ENCODE peak calls at places on chromosome 22, in ten cellular contexts. S is pancreas, V is upper lobe of right lung, T is AG09309, R is kidney epithelial cell, K is PC-3, C is HepG2, G is heart left ventricle, H is HL-60, F is LNCaP clone FGC. O is an unnamed sample.

GRCh38 chr22:41367039-41367679 is 14.6 kb upstream of the TEF start:
- DNase-seq in S (peak; percentile 99), G (peak; percentile 98), C (peak; percentile 80), K (peak; percentile 71), R (peak; percentile 80), H (peak; percentile 94), V (peak; percentile 99), F (peak; percentile 91), T (peak; percentile 69), O (peak; percentile 96)

GRCh38 chr22:50179937-50180726 is 5.6 kb upstream of the TRABD start:
- DNase-seq in T (no peak), V (no peak), G (no peak), R (no peak), K (no peak), S (peak; percentile 14), H (no peak), C (no peak), F (no peak), O (no peak)

GRCh38 chr22:31062566-31063230 is 18.4 kb upstream of the SMTN start:
- DNase-seq in S (no peak), F (no peak), T (no peak), G (no peak), H (no peak), C (no peak), V (no peak), R (no peak), K (peak; percentile 45), O (no peak)

GRCh38 chr22:24429411-24430365 is 2.3 kb downstream of the ADORA2A start:
- DNase-seq in F (no peak), C (no peak), R (no peak), S (no peak), H (peak; percentile 54), G (peak; percentile 85), T (no peak), K (peak; percentile 36), V (peak; percentile 69), O (peak; percentile 39)

GRCh38 chr22:35472488-35472887 is 68.1 kb upstream of the RASD2 start:
- DNase-seq in G (no peak), T (no peak), K (no peak), H (no peak), F (no peak), V (no peak), R (no peak), S (no peak), C (no peak), O (no peak)

GRCh38 chr22:40648386-40648785 is 11.9 kb upstream of the MRTFA start:
- DNase-seq in S (no peak), H (no peak), K (no peak), R (no peak), V (peak; percentile 16), G (no peak), F (no peak), T (no peak), C (no peak), O (no peak)

GRCh38 chr22:18987765-18988164 is 51.7 kb upstream of the PRODH start:
- DNase-seq in F (no peak), G (no peak), H (no peak), C (peak; percentile 32), R (no peak), T (no peak), S (peak; percentile 61), V (peak; percentile 68), K (no peak), O (no peak)

GRCh38 chr22:50720301-50720845 is 17.6 kb upstream of the ACR start:
- DNase-seq in K (no peak), C (no peak), F (no peak), H (no peak), R (no peak), S (no peak), V (no peak), G (no peak), T (no peak), O (no peak)

GRCh38 chr22:19103881-19104821 is 18.1 kb downstream of the DGCR2 start:
- DNase-seq in G (no peak), R (no peak), H (no peak), V (no peak), K (no peak), T (no peak), S (peak; percentile 79), F (no peak), C (no peak), O (peak; percentile 22)

GRCh38 chr22:32877196-32877595 is 75.7 kb downstream of the TIMP3 start:
- DNase-seq in H (no peak), F (no peak), R (no peak), S (no peak), G (no peak), C (no peak), V (no peak), K (no peak), T (no peak), O (no peak)

GRCh38 chr22:40289991-40290459 is 56.3 kb upstream of the ADSL start:
- DNase-seq in G (peak; percentile 62), H (peak; percentile 36), V (no peak), T (no peak), K (no peak), F (no peak), R (no peak), C (no peak), S (no peak), O (no peak)

GRCh38 chr22:28002863-28003565 is 84.0 kb upstream of the PITPNB start:
- DNase-seq in G (no peak), F (no peak), R (no peak), C (no peak), V (no peak), S (no peak), K (no peak), T (no peak), H (no peak), O (no peak)

GRCh38 chr22:17120711-17121234 is 387 bp downstream of the TMEM121B start:
- DNase-seq in K (no peak), V (no peak), C (no peak), R (no peak), F (no peak), H (no peak), S (no peak), T (no peak), G (peak; percentile 64), O (no peak)

GRCh38 chr22:49853981-49854791 is 542 bp downstream of the ZBED4 start:
- DNase-seq in R (no peak), V (peak; percentile 78), K (peak; percentile 8), C (no peak), T (no peak), H (no peak), G (no peak), F (no peak), S (peak; percentile 56), O (peak; percentile 23)

GRCh38 chr22:44076825-44077224 is 52.7 kb downstream of the PARVB start:
- DNase-seq in S (no peak), R (no peak), C (no peak), F (no peak), T (no peak), V (no peak), G (no peak), H (no peak), K (no peak), O (no peak)
- H3K4me3 ChIP-seq in S (no peak overlapping the region), R (no peak overlapping the region), C (no peak overlapping the region), F (no peak overlapping the region), T (no peak overlapping the region), V (no peak overlapping the region), G (no peak overlapping the region), H (no peak overlapping the region), K (no peak overlapping the region), O (no peak overlapping the region)

GRCh38 chr22:29109853-29110252 is 37.0 kb downstream of the KREMEN1 start:
- DNase-seq in F (no peak), H (no peak), S (no peak), G (no peak), C (no peak), T (no peak), V (no peak), K (no peak), R (no peak), O (no peak)
- TF ChIP-seq CTCF in F (no peak), H (no peak), S (no peak), G (no peak), C (no peak), T (no peak), V (no peak), K (no peak), R (no peak), O (no peak)

GRCh38 chr22:22892096-22893052 is 4.8 kb downstream of the IGLL5 start:
- DNase-seq in S (no peak), H (no peak), K (no peak), V (no peak), R (no peak), F (no peak), C (no peak), G (no peak), T (no peak), O (no peak)

GRCh38 chr22:22893077-22893805 is 5.6 kb downstream of the IGLL5 start:
- DNase-seq in F (no peak), S (no peak), V (peak; percentile 41), C (no peak), H (no peak), G (no peak), T (no peak), K (no peak), R (no peak), O (no peak)

GRCh38 chr22:22894740-22895731 is 7.4 kb downstream of the IGLL5 start:
- DNase-seq in F (no peak), G (no peak), C (no peak), K (no peak), T (no peak), S (no peak), R (no peak), V (peak; percentile 32), H (no peak), O (no peak)

GRCh38 chr22:22895776-22896445 is 8.3 kb downstream of the IGLL5 start:
- DNase-seq in V (peak; percentile 47), T (no peak), K (no peak), F (no peak), C (no peak), S (no peak), G (no peak), R (no peak), H (no peak), O (no peak)

DNA sequence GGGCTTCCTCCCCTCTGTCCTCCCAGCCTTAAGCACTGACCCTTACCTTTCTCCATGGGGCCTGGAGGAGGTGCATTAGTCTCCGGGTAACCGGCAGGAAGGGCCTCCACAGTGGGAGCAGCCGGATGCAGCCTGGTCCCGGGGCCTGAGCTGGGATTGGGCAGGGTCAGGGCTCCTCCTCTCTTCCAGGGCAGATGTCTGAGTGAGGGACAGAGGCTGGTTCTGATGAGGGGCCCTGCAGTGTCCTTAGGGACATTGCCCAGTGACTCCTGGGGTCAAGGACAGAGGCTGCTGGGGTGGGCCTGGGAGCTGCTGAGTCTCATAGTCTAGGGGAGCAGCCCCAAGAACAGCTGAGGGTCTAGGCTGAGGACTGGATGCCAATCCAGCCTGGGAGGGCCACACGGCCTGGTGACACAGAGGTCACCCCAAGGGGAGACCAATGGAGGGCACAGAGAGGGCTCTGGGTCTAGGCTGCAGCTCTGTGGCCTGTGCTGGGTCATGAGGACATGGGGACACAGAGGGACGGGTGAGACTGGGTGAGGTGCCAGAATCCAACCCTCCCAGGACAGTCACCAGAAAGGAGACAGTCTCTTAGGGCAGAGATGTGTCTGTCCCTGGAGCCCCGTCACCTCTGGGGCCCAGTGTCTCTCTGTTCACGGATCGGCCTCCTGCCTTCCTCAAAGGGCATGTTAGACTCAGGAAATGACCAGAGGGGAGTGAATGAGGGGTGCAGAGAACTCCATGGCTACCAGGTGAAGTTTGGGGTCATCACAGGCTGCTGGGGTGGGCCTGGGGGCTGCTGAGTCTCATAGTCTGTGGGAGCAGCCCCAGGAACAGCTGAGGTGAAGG is 6.5 kb downstream of the IGLL5 start:
- DNase-seq in H (no peak), R (no peak), T (no peak), C (no peak), V (peak; percentile 54), S (no peak), F (no peak), G (no peak), K (no peak), O (no peak)
- H3K4me3 ChIP-seq in H (no peak overlapping the region), R (no peak overlapping the region), T (no peak overlapping the region), C (no peak overlapping the region), V (no peak overlapping the region), S (no peak overlapping the region), F (no peak overlapping the region), G (no peak overlapping the region), K (no peak overlapping the region), O (no peak overlapping the region)

GRCh38 chr22:37273846-37274225 is 8.5 kb upstream of the CYTH4 start:
- DNase-seq in K (no peak), F (no peak), T (no peak), H (no peak), R (no peak), S (no peak), V (no peak), C (no peak), G (no peak), O (no peak)
- TF ChIP-seq CTCF in K (no peak), F (no peak), T (no peak), H (no peak), R (no peak), S (no peak), V (no peak), C (no peak), G (no peak), O (no peak)

O was measured in fibroblast of the aortic adventitia.